ENCODE peak calls at places on chromosomes 13 and 19, in five cellular contexts. T is breast epithelium, M is GM23338, E is upper lobe of right lung, Y is epithelial cell of esophagus. N is an unnamed sample.

GRCh38 chr19:1744822-1745563 is 8.3 kb upstream of the ONECUT3 start:
- DNase-seq in T (no peak), M (no peak), E (no peak), Y (no peak), N (no peak)

GRCh38 chr19:42420055-42420544 is 7.1 kb downstream of the LIPE start:
- DNase-seq in T (no peak), M (peak; percentile 84), E (peak; percentile 78), Y (peak; percentile 98), N (peak; percentile 78)

GRCh38 chr19:4284176-4284958 is 5.3 kb downstream of the SHD start:
- DNase-seq in T (no peak), M (peak; percentile 98), E (no peak), Y (peak; percentile 27), N (no peak)

GRCh38 chr19:16882146-16882545 is 6.7 kb upstream of the F2RL3 start:
- DNase-seq in T (no peak), M (no peak), E (no peak), Y (peak; percentile 15), N (no peak)

GRCh38 chr19:53192771-53193533 is at the start of gene ZNF665:
- DNase-seq in T (peak; percentile 88), M (peak; percentile 95), E (peak; percentile 95), Y (peak; percentile 88), N (peak; percentile 85)

GRCh38 chr13:66312312-66313087 is 917.6 kb downstream of the PCDH9 start:
- DNase-seq in T (no peak), M (no peak), E (no peak), Y (peak; percentile 7), N (no peak)

GRCh38 chr13:30745917-30746686 is 10.8 kb downstream of the ALOX5AP start:
- DNase-seq in T (no peak), M (no peak), E (no peak), Y (no peak), N (no peak)

GRCh38 chr19:800360-801029 is 3.2 kb downstream of the PTBP1 start:
- DNase-seq in T (peak; percentile 88), M (no peak), E (no peak), Y (peak; percentile 85), N (no peak)

GRCh38 chr13:31409678-31410356 is 210.0 kb downstream of the B3GLCT start:
- DNase-seq in T (no peak), M (peak; percentile 52), E (no peak), Y (peak; percentile 67), N (no peak)

GRCh38 chr13:40059540-40060232 is 404.2 kb downstream of the COG6 start:
- DNase-seq in T (no peak), M (no peak), E (no peak), Y (peak; percentile 91), N (peak; percentile 38)

GRCh38 chr19:32373614-32374295 is 28.3 kb downstream of the ZNF507 start:
- DNase-seq in T (no peak), M (no peak), E (no peak), Y (peak; percentile 99), N (no peak)

GRCh38 chr19:40210919-40211318 is 7.3 kb downstream of the TTC9B start:
- DNase-seq in T (no peak), M (peak; percentile 62), E (no peak), Y (no peak), N (no peak)

GRCh38 chr19:49848938-49849337 is 2.0 kb upstream of the PTOV1 start:
- DNase-seq in T (no peak), M (no peak), E (no peak), Y (no peak), N (no peak)

GRCh38 chr13:29861694-29862110 is 11.3 kb upstream of the UBL3 start:
- DNase-seq in T (no peak), M (no peak), E (no peak), Y (peak; percentile 79), N (no peak)

GRCh38 chr13:44393391-44393790 is 19.8 kb downstream of the SERP2 start:
- DNase-seq in T (no peak), M (no peak), E (no peak), Y (no peak), N (no peak)

GRCh38 chr13:87536499-87536898 is 134.7 kb upstream of the SLITRK5 start:
- DNase-seq in T (no peak), M (no peak), E (no peak), Y (no peak), N (no peak)

GRCh38 chr13:72062566-72062965 is 195.6 kb upstream of the DACH1 start:
- DNase-seq in T (no peak), M (peak; percentile 83), E (no peak), Y (peak; percentile 77), N (no peak)

GRCh38 chr13:110187501-110188161 is 119.3 kb downstream of the COL4A1 start:
- DNase-seq in T (no peak), M (no peak), E (peak; percentile 17), Y (peak; percentile 80), N (no peak)

GRCh38 chr19:7879102-7879770 is 5.0 kb upstream of the PRR36 start:
- DNase-seq in T (no peak), M (no peak), E (no peak), Y (no peak), N (no peak)

GRCh38 chr19:7670150-7670784 is 1.4 kb downstream of the RETN start:
- DNase-seq in T (no peak), M (peak; percentile 65), E (peak; percentile 84), Y (no peak), N (no peak)

DNA sequence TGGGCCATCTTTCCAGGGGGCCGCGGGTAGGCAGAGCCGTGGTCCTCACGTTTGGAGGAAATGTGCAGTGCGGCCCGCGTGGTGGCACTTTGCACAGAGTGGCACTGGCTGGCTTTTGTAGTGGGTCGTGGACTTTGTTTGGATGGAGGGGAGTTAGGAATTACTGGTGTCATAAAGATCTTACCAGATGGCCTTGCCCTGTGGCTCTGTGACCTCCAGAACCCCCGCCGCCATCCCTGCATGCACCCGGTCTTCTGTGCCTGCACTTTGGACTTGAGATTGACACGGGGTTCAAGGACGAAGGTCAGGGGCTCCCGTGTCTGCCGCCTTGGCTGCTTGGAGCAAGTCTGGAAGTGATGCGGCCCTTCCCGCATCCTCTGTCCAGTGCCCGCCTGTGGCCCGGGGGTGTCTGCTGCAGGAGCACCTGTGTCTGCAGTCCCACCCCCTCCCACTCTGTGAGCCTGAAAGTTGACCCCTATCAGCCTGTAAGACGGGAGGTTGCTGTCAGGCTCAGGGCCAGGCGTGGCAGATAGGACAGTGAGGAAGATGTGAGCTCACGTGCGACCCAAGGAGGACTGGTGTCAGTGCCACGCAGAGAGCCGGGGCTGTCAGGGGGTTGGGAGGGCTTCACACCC is 2.2 kb downstream of the GNA11 start:
- DNase-seq in T (no peak), M (no peak), E (peak; percentile 56), Y (no peak), N (peak; percentile 17)
- H3K4me3 ChIP-seq in T (peak overlapping the region; percentile 98), M (peak overlapping the region; percentile 81), E (peak overlapping the region; percentile 69), Y (peak overlapping the region; percentile 84), N (no peak overlapping the region)

DNA sequence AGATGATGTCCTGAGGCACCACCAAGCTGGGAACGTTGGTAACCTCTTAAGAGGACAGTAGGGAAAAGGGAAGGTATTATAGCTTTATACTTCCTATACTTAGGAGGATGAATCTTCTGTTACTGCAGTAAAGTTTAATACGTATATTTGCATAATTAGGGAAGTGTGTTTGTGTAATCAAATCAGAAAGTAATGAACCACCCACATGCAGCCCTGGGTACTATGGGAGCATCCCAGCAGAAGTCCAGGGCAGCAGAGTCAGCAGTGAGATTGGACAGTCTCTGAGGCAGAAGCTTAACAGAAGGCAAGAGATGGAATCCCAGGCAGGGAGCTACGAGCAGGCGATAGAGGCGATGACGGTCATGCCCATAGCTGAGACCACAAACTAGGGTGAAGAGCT is 12.5 kb downstream of the SAFB start:
- DNase-seq in T (no peak), M (no peak), E (no peak), Y (no peak), N (no peak)
- TF ChIP-seq CTCF in T (no peak), M (no peak), E (no peak), Y (no peak), N (no peak)

GRCh38 chr13:92316030-92316429 is 910.6 kb upstream of the GPC6 start:
- DNase-seq in T (no peak), M (no peak), E (no peak), Y (no peak), N (no peak)

GRCh38 chr13:92321174-92321573 is 905.4 kb upstream of the GPC6 start:
- DNase-seq in T (no peak), M (no peak), E (no peak), Y (no peak), N (no peak)

GRCh38 chr13:92317066-92317465 is 909.5 kb upstream of the GPC6 start:
- DNase-seq in T (no peak), M (no peak), E (no peak), Y (no peak), N (no peak)

GRCh38 chr13:92315265-92315664 is 911.3 kb upstream of the GPC6 start:
- DNase-seq in T (no peak), M (no peak), E (no peak), Y (no peak), N (no peak)

GRCh38 chr13:92320323-92320722 is 906.3 kb upstream of the GPC6 start:
- DNase-seq in T (no peak), M (no peak), E (no peak), Y (no peak), N (no peak)
- H3K4me3 ChIP-seq in T (no peak overlapping the region), M (no peak overlapping the region), E (no peak overlapping the region), Y (no peak overlapping the region), N (no peak overlapping the region)

GRCh38 chr13:24108615-24108965 is 51.9 kb upstream of the SPATA13 start:
- DNase-seq in T (no peak), M (no peak), E (no peak), Y (no peak), N (no peak)
- TF ChIP-seq CTCF in T (no peak), M (no peak), E (no peak), Y (no peak), N (no peak)

GRCh38 chr13:80235559-80236296 is 105.2 kb downstream of the SPRY2 start:
- DNase-seq in T (no peak), M (peak; percentile 21), E (no peak), Y (peak; percentile 69), N (no peak)

GRCh38 chr13:80239571-80240255 is 101.2 kb downstream of the SPRY2 start:
- DNase-seq in T (no peak), M (no peak), E (no peak), Y (peak; percentile 83), N (no peak)

GRCh38 chr13:80237646-80238045 is 103.3 kb downstream of the SPRY2 start:
- DNase-seq in T (no peak), M (no peak), E (no peak), Y (no peak), N (no peak)

GRCh38 chr13:80239116-80239515 is 101.8 kb downstream of the SPRY2 start:
- DNase-seq in T (no peak), M (no peak), E (no peak), Y (no peak), N (no peak)

GRCh38 chr13:80235131-80235530 is 105.8 kb downstream of the SPRY2 start:
- DNase-seq in T (no peak), M (no peak), E (no peak), Y (no peak), N (no peak)
- H3K4me3 ChIP-seq in T (no peak overlapping the region), M (no peak overlapping the region), E (no peak overlapping the region), Y (no peak overlapping the region), N (no peak overlapping the region)

DNA sequence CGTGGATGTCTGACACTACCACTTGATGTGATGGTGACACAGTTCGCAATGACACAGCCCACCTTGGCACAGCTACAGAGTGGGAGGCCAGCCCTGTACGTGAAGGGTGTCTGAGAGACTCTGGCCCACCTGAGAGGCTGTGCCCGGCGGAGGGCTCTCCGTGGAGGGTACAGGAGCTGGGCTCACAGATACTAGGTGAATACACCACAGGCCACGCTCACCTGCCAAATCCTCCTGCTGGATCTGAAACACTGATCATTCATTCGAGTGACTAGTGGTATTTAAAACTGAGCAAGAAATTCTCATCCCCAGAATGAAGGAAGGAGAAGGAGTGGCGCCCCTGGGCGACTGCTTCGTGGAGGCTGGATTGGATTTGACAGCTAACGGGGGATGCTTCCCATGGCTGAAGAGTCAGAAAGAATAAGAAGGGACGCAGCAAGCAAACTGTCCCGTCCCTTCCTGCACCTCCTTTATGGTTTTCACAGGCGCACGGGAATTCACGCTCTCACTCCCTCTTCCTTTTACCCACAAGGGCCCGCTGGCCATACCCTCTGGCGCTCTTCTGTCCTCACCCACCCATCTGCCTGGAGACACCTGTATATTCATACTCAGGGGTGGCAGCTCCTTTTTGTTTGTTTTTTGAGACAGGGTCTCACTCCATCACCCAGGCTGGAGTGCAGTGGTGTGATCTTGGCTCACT is 25.0 kb downstream of the CEBPG start:
- DNase-seq in T (peak; percentile 30), M (no peak), E (peak; percentile 49), Y (no peak), N (no peak)
- TF ChIP-seq CTCF in T (no peak), M (peak; percentile 1), E (no peak), Y (no peak), N (no peak)